ENCODE peak calls at places on chromosomes 12 and 14, in eight cellular contexts. Z is WTC11; C is NCI-H446; Q is AG04449; L is GM12865; G is stimulated activated CD4-positive, alpha-beta T cell treated with anti-CD3 and anti-CD28 coated beads, Interleukin-2, amount 100 ng/mL, for 48 hours; Y is cardiac fibroblast; A is EH. F is an unnamed sample.

GRCh38 chr12:22802883-22803640 is 178.1 kb downstream of the ETNK1 start:
- DNase-seq in C (no peak), Z (no peak), A (peak; percentile 7), L (no peak), Q (no peak), Y (no peak), G (no peak), F (peak; percentile 23)

GRCh38 chr12:52238206-52238840 is 5.3 kb downstream of the KRT7 start:
- DNase-seq in A (no peak), Y (no peak), C (no peak), Z (no peak), G (no peak), L (no peak), Q (no peak), F (no peak)

GRCh38 chr12:3244219-3244750 is 167.1 kb downstream of the TSPAN9 start:
- DNase-seq in L (no peak), G (no peak), C (no peak), Y (no peak), A (no peak), Z (no peak), Q (no peak), F (no peak)

GRCh38 chr14:22266683-22267082 is 322.3 kb downstream of the DAD1 start:
- DNase-seq in L (no peak), Z (no peak), A (no peak), Y (no peak), C (no peak), Q (no peak), G (no peak), F (no peak)

GRCh38 chr12:2680676-2681039 is 114.1 kb upstream of the FKBP4 start:
- DNase-seq in C (no peak), Q (no peak), Z (no peak), A (no peak), G (no peak), L (no peak), Y (no peak), F (no peak)

GRCh38 chr12:53676715-53677611 is 1.1 kb upstream of the ATP5MC2 start:
- DNase-seq in Q (no peak), Y (peak; percentile 47), G (no peak), C (no peak), A (peak; percentile 55), L (no peak), Z (peak; percentile 69), F (peak; percentile 60)

GRCh38 chr12:120571299-120571698 is 9.9 kb downstream of the POP5 start:
- DNase-seq in C (no peak), A (no peak), Y (peak; percentile 67), L (no peak), Z (no peak), Q (no peak), G (no peak), F (peak; percentile 72)

GRCh38 chr12:6442799-6443198 is 2.0 kb upstream of the CD27 start:
- DNase-seq in G (no peak), Y (no peak), Q (no peak), Z (no peak), L (peak; percentile 69), C (no peak), A (no peak), F (no peak)

GRCh38 chr12:62466018-62466595 is 519 bp upstream of the MON2 start:
- DNase-seq in A (peak; percentile 59), Q (no peak), Y (peak; percentile 50), Z (peak; percentile 24), C (no peak), L (peak; percentile 50), G (no peak), F (peak; percentile 51)

GRCh38 chr14:52918486-52918885 is 32.4 kb downstream of the FERMT2 start:
- DNase-seq in L (peak; percentile 86), G (no peak), A (peak; percentile 81), C (no peak), Q (no peak), Z (no peak), Y (peak; percentile 93), F (peak; percentile 85)

GRCh38 chr14:100815478-100816285 is 10.2 kb upstream of the MEG3 start:
- DNase-seq in Q (peak; percentile 58), L (no peak), A (peak; percentile 74), Z (no peak), Y (peak; percentile 73), C (no peak), G (no peak), F (peak; percentile 82)

GRCh38 chr12:55641595-55641994 is 4.9 kb downstream of the OR10P1 start:
- DNase-seq in A (no peak), L (no peak), Q (no peak), Z (no peak), Y (no peak), C (no peak), G (no peak), F (no peak)

GRCh38 chr14:93047661-93048060 is 68.1 kb downstream of the ITPK1 start:
- DNase-seq in G (no peak), Y (no peak), Z (no peak), L (no peak), A (no peak), C (no peak), Q (no peak), F (no peak)

GRCh38 chr12:95412826-95413311 is 61.1 kb upstream of the METAP2 start:
- DNase-seq in A (peak; percentile 98), C (no peak), Z (no peak), Q (peak; percentile 96), Y (peak; percentile 92), G (no peak), L (no peak), F (peak; percentile 75)

GRCh38 chr14:68961781-68962584 is 17.1 kb downstream of the ACTN1 start:
- DNase-seq in L (no peak), G (no peak), A (peak; percentile 66), C (peak; percentile 51), Y (peak; percentile 64), Q (no peak), Z (peak; percentile 63), F (peak; percentile 66)